ENCODE peak calls at places on chromosomes 2 and 18, in six cellular contexts. A, K, Y, X, R and T are unnamed samples.
A peak's percentile ranks its signal among the peaks of the same experiment; 100 is the strongest.

GRCh38 chr2:160916300-160916699 is 243.9 kb upstream of the TANK start:
- DNase-seq in X (no peak), A (no peak), R (no peak), Y (no peak), K (no peak), T (no peak)

GRCh38 chr2:73307720-73308119 is 14.4 kb upstream of the EGR4 start:
- DNase-seq in Y (no peak), R (no peak), A (no peak), K (no peak), X (peak; percentile 21), T (no peak)

GRCh38 chr2:28343184-28343942 is 49.3 kb upstream of the FOSL2 start:
- DNase-seq in Y (no peak), A (no peak), K (no peak), R (peak; percentile 54), X (no peak), T (no peak)

GRCh38 chr18:69839989-69840388 is 107.7 kb downstream of the CD226 start:
- DNase-seq in R (no peak), Y (no peak), A (no peak), X (no peak), K (no peak), T (no peak)

GRCh38 chr2:113136828-113137775 is 9.7 kb downstream of the IL1RN start:
- DNase-seq in Y (peak; percentile 57), X (peak; percentile 19), R (peak; percentile 71), K (peak; percentile 14), A (peak; percentile 58), T (no peak)

GRCh38 chr2:11257983-11258382 is 86.5 kb downstream of the ROCK2 start:
- DNase-seq in X (no peak), Y (no peak), R (no peak), A (no peak), K (no peak), T (no peak)

GRCh38 chr2:5368263-5368662 is 323.9 kb upstream of the SOX11 start:
- DNase-seq in A (no peak), Y (no peak), X (no peak), R (no peak), K (no peak), T (no peak)

GRCh38 chr18:49788327-49788908 is 24.9 kb downstream of the ACAA2 start:
- DNase-seq in X (no peak), R (no peak), K (no peak), A (peak; percentile 22), Y (no peak), T (no peak)

GRCh38 chr2:151007365-151007764 is 254.3 kb downstream of the RBM43 start:
- DNase-seq in Y (peak; percentile 34), K (no peak), R (no peak), A (no peak), X (no peak), T (no peak)

GRCh38 chr2:44342854-44343253 is 18.4 kb downstream of the PREPL start:
- DNase-seq in Y (peak; percentile 37), X (no peak), K (peak; percentile 36), A (peak; percentile 66), R (peak; percentile 48), T (no peak)

GRCh38 chr2:120175000-120175581 is 48.1 kb downstream of the TMEM185B start:
- DNase-seq in Y (peak; percentile 83), R (peak; percentile 76), K (no peak), X (no peak), A (peak; percentile 54), T (peak; percentile 8)

GRCh38 chr18:41410007-41410406 is 545.0 kb upstream of the PIK3C3 start:
- DNase-seq in A (no peak), X (no peak), K (no peak), Y (no peak), R (no peak), T (no peak)

GRCh38 chr18:39314595-39314994 is 1749.0 kb upstream of the CELF4 start:
- DNase-seq in K (no peak), Y (no peak), R (no peak), X (no peak), A (no peak), T (no peak)

GRCh38 chr18:78814321-78814720 is 165.3 kb upstream of the SALL3 start:
- DNase-seq in R (no peak), A (no peak), Y (no peak), X (no peak), K (no peak), T (no peak)

GRCh38 chr18:5961097-5961827 is 65.9 kb upstream of the TMEM200C start:
- DNase-seq in K (no peak), R (no peak), Y (no peak), X (no peak), A (no peak), T (peak; percentile 15)

GRCh38 chr2:47298739-47299138 is 104.2 kb upstream of the MSH2 start:
- DNase-seq in K (no peak), A (no peak), R (no peak), X (no peak), Y (no peak), T (no peak)

GRCh38 chr2:134681201-134681600 is 37.6 kb downstream of the TMEM163 start:
- DNase-seq in A (no peak), Y (no peak), R (no peak), X (no peak), K (no peak), T (no peak)

GRCh38 chr2:134685967-134686366 is 32.8 kb downstream of the TMEM163 start:
- DNase-seq in R (no peak), A (no peak), K (no peak), X (no peak), Y (no peak), T (no peak)

GRCh38 chr2:134683561-134684112 is 35.2 kb downstream of the TMEM163 start:
- DNase-seq in A (peak; percentile 29), K (no peak), X (peak; percentile 81), Y (peak; percentile 1), R (peak; percentile 35), T (peak; percentile 7)

GRCh38 chr2:134679740-134680139 is 39.1 kb downstream of the TMEM163 start:
- DNase-seq in A (no peak), X (no peak), R (peak; percentile 68), K (no peak), Y (no peak), T (no peak)

DNA sequence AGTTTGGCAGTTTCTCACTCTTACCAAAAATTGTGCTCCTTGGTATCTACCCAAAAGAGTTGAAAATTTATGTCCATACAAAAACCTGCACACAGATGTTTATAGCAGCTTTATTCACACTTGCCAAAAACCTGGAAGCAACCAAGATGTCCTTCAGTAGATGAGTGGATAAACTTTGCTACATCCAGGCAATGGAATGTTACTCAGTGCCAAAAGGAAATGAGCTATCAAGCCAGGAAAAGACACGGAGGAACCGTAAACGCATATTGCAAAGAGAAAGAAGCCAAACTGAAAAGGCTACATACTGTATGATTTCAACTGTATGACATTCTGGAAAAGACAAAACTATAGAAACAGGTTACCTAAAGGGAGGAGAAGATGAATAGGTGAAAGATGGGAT is 36.1 kb downstream of the TMEM163 start:
- DNase-seq in Y (peak; percentile 11), K (no peak), R (no peak), X (no peak), A (no peak), T (no peak)
- H3K4me3 ChIP-seq in Y (no peak overlapping the region), K (no peak overlapping the region), R (no peak overlapping the region), X (no peak overlapping the region), A (no peak overlapping the region), T (no peak overlapping the region)

DNA sequence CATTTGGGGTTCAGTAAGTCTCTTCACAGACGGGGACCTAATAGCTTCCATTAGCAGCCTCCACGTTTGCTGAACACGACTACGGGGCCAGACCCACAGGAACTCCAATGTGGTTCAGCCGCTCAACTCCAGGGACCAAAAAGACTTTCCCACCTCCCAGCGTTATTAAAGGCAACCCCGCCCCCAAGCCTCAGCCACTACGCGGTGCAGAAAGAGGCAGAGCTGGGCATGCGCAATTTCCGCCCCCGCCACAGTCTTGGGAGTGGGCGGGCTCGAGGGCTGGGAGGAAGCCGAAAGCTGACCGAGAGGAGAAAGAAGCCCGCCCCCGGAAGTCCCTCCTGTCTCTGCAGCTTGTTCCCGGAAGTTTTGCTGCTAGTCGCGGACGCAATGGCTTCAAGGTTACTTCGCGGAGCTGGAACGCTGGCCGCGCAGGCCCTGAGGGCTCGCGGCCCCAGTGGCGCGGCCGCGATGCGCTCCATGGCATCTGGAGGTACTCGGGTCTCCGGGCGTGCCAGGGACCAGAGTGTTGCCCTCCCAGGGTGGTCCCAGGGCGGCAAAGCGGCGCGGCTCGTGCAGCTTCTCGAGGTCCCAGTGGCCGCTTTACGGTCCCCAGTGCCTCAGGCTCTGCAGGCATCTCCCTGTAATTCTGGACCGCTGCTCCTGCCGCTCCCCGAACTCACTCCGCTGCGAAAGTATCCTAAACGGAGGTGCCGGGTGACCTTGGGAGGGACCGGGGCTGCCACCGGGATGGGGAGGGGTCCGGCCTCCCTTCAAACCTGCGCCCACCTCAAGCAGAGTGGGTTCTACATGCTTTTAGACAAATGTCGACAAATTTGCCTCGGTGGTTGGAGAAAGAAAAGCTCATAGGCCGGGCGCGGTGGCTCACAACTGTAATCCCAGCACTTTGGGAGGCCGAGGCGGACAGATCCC is at the start of gene COX5B:
- DNase-seq in X (peak; percentile 99), K (peak; percentile 93), Y (peak; percentile 98), R (peak; percentile 99), A (peak; percentile 95), T (peak; percentile 84)
- TF ChIP-seq CTCF in X (no peak), K (no peak), Y (no peak), R (no peak), A (no peak), T (no peak)

GRCh38 chr2:69742170-69742952 is 427 bp downstream of the ANXA4 start:
- DNase-seq in A (peak; percentile 48), Y (peak; percentile 21), K (no peak), R (peak; percentile 52), X (no peak), T (no peak)

GRCh38 chr2:69744456-69744855 is 2.5 kb downstream of the ANXA4 start:
- DNase-seq in A (no peak), K (no peak), Y (no peak), R (no peak), X (no peak), T (no peak)

GRCh38 chr2:69741281-69742169 is at the start of gene ANXA4:
- DNase-seq in K (peak; percentile 32), Y (peak; percentile 78), X (peak; percentile 87), R (peak; percentile 91), A (peak; percentile 91), T (no peak)

GRCh38 chr2:69743847-69744264 is 1.9 kb downstream of the ANXA4 start:
- DNase-seq in K (no peak), X (no peak), Y (no peak), A (no peak), R (no peak), T (no peak)
- H3K4me3 ChIP-seq in K (no peak overlapping the region), X (peak overlapping the region; percentile 4), Y (no peak overlapping the region), A (peak overlapping the region; percentile 76), R (no peak overlapping the region), T (no peak overlapping the region)

GRCh38 chr2:197960765-197961164 is 156.4 kb downstream of the PLCL1 start:
- DNase-seq in Y (no peak), X (no peak), A (no peak), R (no peak), K (no peak), T (no peak)

GRCh38 chr2:197969391-197969893 is 165.0 kb downstream of the PLCL1 start:
- DNase-seq in X (no peak), Y (peak; percentile 82), K (no peak), R (no peak), A (no peak), T (no peak)

GRCh38 chr2:197964720-197965119 is 160.3 kb downstream of the PLCL1 start:
- DNase-seq in X (no peak), K (no peak), A (no peak), R (no peak), Y (no peak), T (no peak)

DNA sequence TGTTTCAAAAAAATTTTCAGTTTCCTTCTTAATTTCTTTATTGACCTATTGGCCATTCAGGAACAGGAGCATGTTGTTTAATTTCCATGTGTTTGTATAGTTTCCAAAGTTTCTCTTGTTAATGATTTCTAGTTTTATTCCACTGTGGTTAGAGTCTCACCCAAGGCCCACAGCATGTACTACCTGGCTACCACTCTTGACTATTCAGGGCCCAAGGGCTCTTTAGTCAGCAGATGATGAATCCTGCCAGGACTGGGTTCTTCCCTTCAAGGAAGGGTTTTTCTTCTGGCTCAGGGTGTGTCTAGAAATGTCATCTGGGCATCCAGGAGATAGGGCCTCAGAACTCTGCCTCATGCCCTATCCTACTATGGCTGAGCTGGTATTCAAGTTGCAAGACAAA is 161.4 kb downstream of the PLCL1 start:
- DNase-seq in A (no peak), R (no peak), K (no peak), Y (no peak), X (no peak), T (no peak)
- TF ChIP-seq CTCF in A (no peak), R (no peak), K (no peak), Y (no peak), X (no peak), T (no peak)